ENCODE peak calls at places on chromosomes 4 and X, in ten cellular contexts. B is BE2C; E is activated CD4-positive, alpha-beta T cell treated with anti-CD3 and anti-CD28 coated beads for 4 hours; D is NCI-H1105; I is Right ventricle myocardium superior; P is K562; Y is ELR; C is H54; O is cardiac fibroblast; A is fibroblast of lung. X is an unnamed sample.

GRCh38 chrX:5113128-5113527 is 1115.5 kb downstream of the NLGN4X start:
- DNase-seq in Y (no peak), P (peak), C (no peak), O (peak), D (peak), E (no peak), A (peak), B (no peak), I (no peak), X (no peak)

GRCh38 chr4:88097781-88098180 is 60.7 kb downstream of the ABCG2 start:
- DNase-seq in D (no peak), P (no peak), I (no peak), Y (peak), O (no peak), B (no peak), C (no peak), A (peak), E (no peak), X (no peak)

GRCh38 chr4:79317711-79318110 is 8.2 kb downstream of the NAA11 start:
- DNase-seq in B (no peak), O (no peak), Y (no peak), D (no peak), I (no peak), A (no peak), C (no peak), E (no peak), P (peak), X (no peak)

GRCh38 chr4:158873795-158874359 is 105.1 kb downstream of the FNIP2 start:
- DNase-seq in I (no peak), O (peak), D (no peak), Y (peak), P (no peak), A (peak), B (no peak), C (peak), E (no peak), X (peak)

GRCh38 chr4:74092957-74093356 is 6.0 kb downstream of the CXCL2 start:
- DNase-seq in D (no peak), O (peak), P (no peak), Y (no peak), C (no peak), B (no peak), E (no peak), A (peak), I (no peak), X (peak)

GRCh38 chr4:73919691-73920090 is 50.5 kb downstream of the CXCL1 start:
- DNase-seq in C (no peak), E (no peak), Y (peak), I (no peak), D (no peak), A (peak), B (no peak), P (no peak), O (no peak), X (no peak)

GRCh38 chr4:158015241-158015640 is 157.6 kb downstream of the GASK1B start:
- DNase-seq in C (no peak), E (no peak), A (peak), B (no peak), P (no peak), O (peak), Y (peak), I (no peak), D (no peak), X (no peak)

GRCh38 chr4:15778191-15778741 is at the start of gene CD38:
- DNase-seq in B (no peak), E (peak), C (no peak), A (no peak), Y (peak), D (no peak), I (peak), O (peak), P (no peak), X (no peak)

GRCh38 chr4:72843466-72843865 is 226.1 kb downstream of the COX18 start:
- DNase-seq in E (no peak), A (peak), B (no peak), P (no peak), D (no peak), O (no peak), I (no peak), C (no peak), Y (no peak), X (no peak)